ENCODE peak calls at places on chromosomes 5 and 9, in four cellular contexts. T is naive thymus-derived CD4-positive, alpha-beta T cell; Y is ovary; R is esophagus squamous epithelium. B is an unnamed sample.

GRCh38 chr5:109016300-109016699 is 268.6 kb downstream of the FER start:
- DNase-seq in Y (no peak), R (no peak), T (no peak), B (no peak)

GRCh38 chr5:68215888-68216736 is 556 bp downstream of the PIK3R1 start:
- DNase-seq in R (peak; percentile 63), T (peak; percentile 89), Y (peak; percentile 54), B (no peak)

GRCh38 chr9:74458832-74459231 is 38.3 kb upstream of the RORB start:
- DNase-seq in Y (no peak), T (no peak), R (no peak), B (no peak)

GRCh38 chr5:96752341-96753016 is 55.3 kb downstream of the ERAP1 start:
- DNase-seq in T (peak; percentile 72), R (no peak), Y (peak; percentile 30), B (peak; percentile 60)

GRCh38 chr5:109630109-109630508 is 59.6 kb upstream of the MAN2A1 start:
- DNase-seq in R (no peak), T (no peak), Y (no peak), B (no peak)

GRCh38 chr9:69391946-69392345 is 66.9 kb downstream of the ENTREP1 start:
- DNase-seq in T (no peak), Y (no peak), R (no peak), B (no peak)

GRCh38 chr9:125330587-125330986 is 69.0 kb downstream of the GAPVD1 start:
- DNase-seq in R (no peak), T (no peak), Y (no peak), B (no peak)

GRCh38 chr5:135989686-135990085 is 34.9 kb upstream of the LECT2 start:
- DNase-seq in T (no peak), Y (no peak), R (no peak), B (no peak)

GRCh38 chr5:138643040-138643791 is 68.0 kb upstream of the HSPA9 start:
- DNase-seq in R (no peak), T (no peak), Y (no peak), B (no peak)

GRCh38 chr9:28207657-28208056 is 634.4 kb upstream of the C9orf72 start:
- DNase-seq in R (no peak), Y (no peak), T (no peak), B (no peak)

GRCh38 chr9:127910613-127911205 is 6.1 kb downstream of the ST6GALNAC4 start:
- DNase-seq in Y (no peak), T (no peak), R (no peak), B (no peak)

GRCh38 chr5:83467315-83468044 is 4.1 kb upstream of the VCAN start:
- DNase-seq in Y (no peak), R (no peak), T (no peak), B (no peak)

GRCh38 chr5:137214446-137215189 is 284.5 kb downstream of the SPOCK1 start:
- DNase-seq in R (no peak), T (no peak), Y (no peak), B (no peak)

GRCh38 chr5:178249191-178249989 is 16.8 kb upstream of the PHYKPL start:
- DNase-seq in R (no peak), Y (no peak), T (peak; percentile 31), B (no peak)

GRCh38 chr9:128201441-128202369 is 1.5 kb upstream of the DNM1 start:
- DNase-seq in R (no peak), T (no peak), Y (no peak), B (no peak)

GRCh38 chr9:98142182-98142924 is 23.3 kb upstream of the TRIM14 start:
- DNase-seq in T (no peak), Y (no peak), R (no peak), B (no peak)

GRCh38 chr9:35940474-35941467 is 17.2 kb downstream of the OR2S2 start:
- DNase-seq in R (no peak), Y (no peak), T (peak; percentile 65), B (no peak)

GRCh38 chr9:90142580-90142979 is 500.0 kb downstream of the DIRAS2 start:
- DNase-seq in T (peak; percentile 58), Y (no peak), R (no peak), B (no peak)

GRCh38 chr9:134177186-134177585 is 12.8 kb upstream of the RNU6ATAC start:
- DNase-seq in Y (no peak), R (no peak), T (no peak), B (no peak)

GRCh38 chr5:2536632-2537031 is 214.8 kb downstream of the IRX2 start:
- DNase-seq in T (no peak), R (no peak), Y (no peak), B (no peak)

GRCh38 chr5:96338624-96339023 is 94.4 kb downstream of the PCSK1 start:
- DNase-seq in R (no peak), Y (peak; percentile 33), T (no peak), B (no peak)

GRCh38 chr5:5788793-5789192 is 366.3 kb downstream of the ICE1 start:
- DNase-seq in R (no peak), Y (no peak), T (no peak), B (no peak)

GRCh38 chr5:150523472-150524350 is 15.8 kb downstream of the NDST1 start:
- DNase-seq in Y (peak; percentile 59), R (no peak), T (peak; percentile 39), B (peak; percentile 63)

GRCh38 chr5:9720361-9720760 is 90.2 kb upstream of the TAS2R1 start:
- DNase-seq in Y (no peak), T (no peak), R (no peak), B (no peak)

GRCh38 chr9:137421838-137422667 is 909 bp downstream of the EXD3 start:
- DNase-seq in T (no peak), R (no peak), Y (no peak), B (no peak)

GRCh38 chr5:137845472-137845871 is 22.2 kb upstream of the MYOT start:
- DNase-seq in Y (no peak), R (no peak), T (no peak), B (no peak)

GRCh38 chr5:141637266-141637692 is 482 bp downstream of the RELL2 start:
- DNase-seq in T (peak; percentile 56), R (no peak), Y (no peak), B (no peak)

GRCh38 chr5:139457653-139458306 is 4.8 kb downstream of the ECSCR start:
- DNase-seq in T (no peak), R (no peak), Y (no peak), B (no peak)

GRCh38 chr5:158492850-158493249 is 606.9 kb downstream of the EBF1 start:
- DNase-seq in Y (no peak), T (no peak), R (no peak), B (no peak)

GRCh38 chr9:128523199-128523925 is 18.8 kb downstream of the GLE1 start:
- DNase-seq in T (no peak), R (no peak), Y (peak; percentile 31), B (peak; percentile 67)

GRCh38 chr5:164818440-164818839 is 1313.0 kb downstream of the MAT2B start:
- DNase-seq in T (no peak), R (no peak), Y (no peak), B (no peak)

GRCh38 chr9:134661791-134662142 is 20.2 kb downstream of the COL5A1 start:
- DNase-seq in T (no peak), Y (peak; percentile 50), R (no peak), B (peak; percentile 39)

GRCh38 chr5:139725073-139725830 is 70.4 kb upstream of the PSD2 start:
- DNase-seq in R (no peak), Y (peak; percentile 54), T (no peak), B (peak; percentile 30)

GRCh38 chr9:98935064-98935463 is 8.6 kb upstream of the COL15A1 start:
- DNase-seq in T (no peak), Y (no peak), R (no peak), B (no peak)

GRCh38 chr9:87128008-87128623 is 180.8 kb upstream of the GAS1 start:
- DNase-seq in T (no peak), Y (no peak), R (no peak), B (no peak)

GRCh38 chr9:88816141-88816540 is 175.1 kb upstream of the S1PR3 start:
- DNase-seq in T (no peak), R (no peak), Y (no peak), B (no peak)

DNA sequence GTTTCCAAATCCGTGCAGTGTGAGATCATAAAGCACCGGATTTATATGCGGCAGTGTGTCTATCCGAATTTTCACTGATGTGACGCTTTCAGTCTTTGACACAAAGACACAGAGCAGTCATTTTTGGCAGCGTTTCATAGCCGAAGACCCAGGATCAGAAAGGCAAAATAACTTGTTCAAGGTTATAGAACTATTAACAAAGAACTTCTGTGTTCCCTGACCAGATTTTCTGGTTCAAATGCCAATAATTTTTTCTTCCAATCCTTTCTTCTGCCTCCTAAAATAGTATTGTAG is 1.1 kb upstream of the MARCHF11 start:
- DNase-seq in R (no peak), Y (no peak), T (no peak), B (no peak)
- H3K27me3 ChIP-seq in R (peaks cover 12% of the 10 kb centered on the region), Y (no peaks in the 10 kb centered on the region), T (no peaks in the 10 kb centered on the region), B (peaks cover 8% of the 10 kb centered on the region)

DNA sequence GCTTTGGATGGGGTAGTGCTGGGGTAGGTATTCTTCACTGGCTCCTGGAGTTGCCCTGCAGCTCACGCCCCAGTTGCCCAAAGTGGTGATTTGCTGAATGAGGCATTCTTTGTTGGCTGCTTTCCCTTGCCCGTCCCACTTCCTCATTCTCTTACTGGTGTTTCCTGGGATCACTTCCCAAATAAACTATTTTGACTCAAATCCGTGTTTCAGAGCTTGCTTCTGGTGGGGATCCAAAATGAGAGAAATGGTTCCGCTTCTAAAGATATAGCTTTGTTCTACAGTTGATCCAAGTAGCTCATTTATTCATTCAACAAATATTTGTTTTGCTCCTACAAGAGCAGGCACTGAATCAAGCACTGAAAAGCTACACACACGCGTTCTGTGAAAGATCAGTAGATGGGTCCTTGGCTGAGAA is 142.9 kb upstream of the RANBP3L start:
- DNase-seq in T (no peak), Y (no peak), R (no peak), B (no peak)
- H3K4me3 ChIP-seq in T (no peak overlapping the region), Y (no peak overlapping the region), R (no peak overlapping the region), B (no peak overlapping the region)

DNA sequence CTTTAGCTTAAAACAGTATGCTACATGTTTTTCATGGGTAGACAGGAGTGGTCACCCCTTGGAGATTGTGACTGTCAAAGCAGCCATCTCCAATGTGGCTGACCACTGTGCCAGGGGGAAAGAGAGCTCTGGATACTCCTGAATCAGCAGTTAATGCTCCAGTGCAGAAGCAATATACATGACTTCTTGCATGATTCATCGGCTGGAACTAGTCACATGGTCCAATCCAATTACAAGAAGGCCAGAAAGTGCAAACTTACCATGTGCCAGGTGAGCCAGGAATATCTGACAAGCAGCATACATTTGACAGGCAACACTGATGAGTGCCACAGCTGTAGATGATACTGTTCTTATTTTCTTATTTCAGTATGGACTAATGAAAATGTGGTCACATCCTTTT is 439.9 kb upstream of the MPDZ start:
- DNase-seq in T (no peak), R (no peak), Y (no peak), B (no peak)
- H3K27ac ChIP-seq in T (no peak overlapping the region), R (no peak overlapping the region), Y (no peak overlapping the region), B (no peak overlapping the region)

DNA sequence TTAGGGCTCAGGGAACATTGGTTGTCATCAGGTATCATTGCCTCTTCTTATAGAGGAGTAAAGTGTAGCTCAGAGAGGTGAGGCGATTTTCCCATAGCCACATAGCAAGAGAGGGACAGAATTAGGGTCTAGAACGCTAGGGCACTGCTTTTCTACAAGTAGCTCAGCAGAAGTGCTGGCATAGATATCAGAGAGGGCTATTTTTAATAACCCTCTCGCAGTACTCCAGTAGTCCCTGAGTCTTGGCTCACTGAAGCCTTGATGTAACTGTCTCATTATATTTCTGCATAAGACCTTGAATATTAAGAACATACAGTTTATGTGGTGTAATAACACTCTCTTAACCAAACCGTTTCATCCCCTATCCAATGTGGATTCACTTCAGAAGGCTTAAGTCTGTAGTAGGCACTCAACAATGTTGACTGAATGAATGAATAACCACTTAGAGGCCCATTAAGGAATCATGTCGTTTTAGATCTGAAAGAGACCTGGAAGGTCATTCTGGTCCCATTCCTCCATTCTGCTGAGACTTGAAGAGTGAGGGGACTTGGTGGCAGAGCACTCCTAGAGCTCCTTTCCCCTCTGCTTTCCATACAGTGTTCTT is 4.7 kb upstream of the FRMPD1 start:
- DNase-seq in T (no peak), R (no peak), Y (no peak), B (no peak)
- H3K27me3 ChIP-seq in T (peaks cover 6% of the 10 kb centered on the region), R (no peaks in the 10 kb centered on the region), Y (no peaks in the 10 kb centered on the region), B (peaks cover 42% of the 10 kb centered on the region)

B was measured in AG04450.